ENCODE peak calls at places on chromosomes 7 and 10, in nine cellular contexts. One of them, this sample, is unnamed.

GRCh38 chr7:105000927-105001336 is 13.1 kb upstream of the KMT2E start:
- DNase-seq in ovary: no peak
- DNase-seq in uterus: no peak
- DNase-seq in tibial nerve: no peak
- DNase-seq in gastrocnemius medialis: no peak
- DNase-seq in prostate gland: no peak
- DNase-seq in A549: no peak
- DNase-seq in IMR-90: no peak
- DNase-seq in NB4: no peak
- DNase-seq in this sample: no peak

GRCh38 chr10:50595785-50596184 is 28.0 kb downstream of the SGMS1 start:
- DNase-seq in tibial nerve: no peak
- DNase-seq in gastrocnemius medialis: no peak
- DNase-seq in ovary: no peak
- DNase-seq in prostate gland: no peak
- DNase-seq in uterus: no peak
- DNase-seq in A549: no peak
- DNase-seq in NB4: no peak
- DNase-seq in IMR-90: no peak
- DNase-seq in this sample: no peak

GRCh38 chr7:74329225-74329624 is 40.0 kb downstream of the CLIP2 start:
- DNase-seq in prostate gland: no peak
- DNase-seq in ovary: no peak
- DNase-seq in uterus: no peak
- DNase-seq in tibial nerve: no peak
- DNase-seq in NB4: no peak
- DNase-seq in A549: no peak
- DNase-seq in gastrocnemius medialis: no peak
- DNase-seq in IMR-90: no peak
- DNase-seq in this sample: no peak

GRCh38 chr7:106610996-106611886 is 49.7 kb downstream of the CCDC71L start:
- DNase-seq in IMR-90: peak; percentile 33
- DNase-seq in ovary: no peak
- DNase-seq in A549: no peak
- DNase-seq in prostate gland: no peak
- DNase-seq in NB4: no peak
- DNase-seq in tibial nerve: no peak
- DNase-seq in uterus: no peak
- DNase-seq in gastrocnemius medialis: no peak
- DNase-seq in this sample: no peak

GRCh38 chr10:20105236-20105635 is 289.0 kb downstream of the PLXDC2 start:
- DNase-seq in uterus: no peak
- DNase-seq in prostate gland: peak; percentile 16
- DNase-seq in gastrocnemius medialis: no peak
- DNase-seq in ovary: no peak
- DNase-seq in IMR-90: peak; percentile 31
- DNase-seq in NB4: no peak
- DNase-seq in tibial nerve: no peak
- DNase-seq in A549: no peak
- DNase-seq in this sample: no peak

GRCh38 chr7:92255308-92255707 is 9.5 kb downstream of the ANKIB1 start:
- DNase-seq in prostate gland: no peak
- DNase-seq in uterus: no peak
- DNase-seq in gastrocnemius medialis: no peak
- DNase-seq in ovary: no peak
- DNase-seq in NB4: no peak
- DNase-seq in A549: no peak
- DNase-seq in tibial nerve: no peak
- DNase-seq in IMR-90: peak; percentile 93
- DNase-seq in this sample: no peak

GRCh38 chr10:114869500-114869899 is 47.9 kb downstream of the FHIP2A start:
- DNase-seq in IMR-90: peak; percentile 87
- DNase-seq in gastrocnemius medialis: no peak
- DNase-seq in NB4: peak; percentile 9
- DNase-seq in ovary: no peak
- DNase-seq in prostate gland: no peak
- DNase-seq in uterus: no peak
- DNase-seq in A549: no peak
- DNase-seq in tibial nerve: no peak
- DNase-seq in this sample: no peak

GRCh38 chr7:84813376-84813775 is 373.5 kb downstream of the SEMA3D start:
- DNase-seq in gastrocnemius medialis: no peak
- DNase-seq in prostate gland: no peak
- DNase-seq in ovary: no peak
- DNase-seq in A549: no peak
- DNase-seq in IMR-90: no peak
- DNase-seq in tibial nerve: no peak
- DNase-seq in uterus: no peak
- DNase-seq in NB4: no peak
- DNase-seq in this sample: no peak

GRCh38 chr10:131167036-131167860 is 144.3 kb downstream of the TCERG1L start:
- DNase-seq in NB4: no peak
- DNase-seq in gastrocnemius medialis: no peak
- DNase-seq in ovary: no peak
- DNase-seq in tibial nerve: no peak
- DNase-seq in prostate gland: no peak
- DNase-seq in A549: no peak
- DNase-seq in uterus: no peak
- DNase-seq in IMR-90: no peak
- DNase-seq in this sample: no peak

GRCh38 chr10:95664543-95664942 is 8.0 kb upstream of the ALDH18A1 start:
- DNase-seq in IMR-90: peak; percentile 56
- DNase-seq in uterus: no peak
- DNase-seq in gastrocnemius medialis: no peak
- DNase-seq in ovary: no peak
- DNase-seq in NB4: no peak
- DNase-seq in A549: no peak
- DNase-seq in tibial nerve: no peak
- DNase-seq in prostate gland: no peak
- DNase-seq in this sample: no peak

GRCh38 chr10:11192304-11193018 is 174.8 kb downstream of the CELF2 start:
- DNase-seq in gastrocnemius medialis: peak; percentile 64
- DNase-seq in IMR-90: no peak
- DNase-seq in ovary: no peak
- DNase-seq in prostate gland: no peak
- DNase-seq in A549: no peak
- DNase-seq in NB4: no peak
- DNase-seq in tibial nerve: no peak
- DNase-seq in uterus: no peak
- DNase-seq in this sample: no peak

GRCh38 chr10:110850990-110851389 is 20.7 kb upstream of the PDCD4 start:
- DNase-seq in prostate gland: no peak
- DNase-seq in uterus: no peak
- DNase-seq in tibial nerve: no peak
- DNase-seq in gastrocnemius medialis: no peak
- DNase-seq in NB4: peak; percentile 92
- DNase-seq in IMR-90: no peak
- DNase-seq in ovary: no peak
- DNase-seq in A549: no peak
- DNase-seq in this sample: no peak

GRCh38 chr10:71135276-71135675 is 77.1 kb upstream of the UNC5B start:
- DNase-seq in uterus: no peak
- DNase-seq in gastrocnemius medialis: no peak
- DNase-seq in tibial nerve: no peak
- DNase-seq in A549: no peak
- DNase-seq in ovary: no peak
- DNase-seq in NB4: no peak
- DNase-seq in IMR-90: no peak
- DNase-seq in prostate gland: no peak
- DNase-seq in this sample: no peak

GRCh38 chr10:4807803-4808507 is 18.1 kb upstream of the AKR1E2 start:
- DNase-seq in gastrocnemius medialis: no peak
- DNase-seq in uterus: no peak
- DNase-seq in ovary: no peak
- DNase-seq in tibial nerve: no peak
- DNase-seq in NB4: no peak
- DNase-seq in prostate gland: no peak
- DNase-seq in IMR-90: peak; percentile 86
- DNase-seq in A549: peak; percentile 38
- DNase-seq in this sample: no peak

GRCh38 chr10:114962441-114962840 is 24.4 kb downstream of the TRUB1 start:
- DNase-seq in NB4: no peak
- DNase-seq in ovary: no peak
- DNase-seq in IMR-90: no peak
- DNase-seq in prostate gland: no peak
- DNase-seq in tibial nerve: no peak
- DNase-seq in gastrocnemius medialis: no peak
- DNase-seq in A549: no peak
- DNase-seq in uterus: no peak
- DNase-seq in this sample: no peak

GRCh38 chr7:122068046-122068445 is 76.0 kb downstream of the AASS start:
- DNase-seq in uterus: no peak
- DNase-seq in ovary: no peak
- DNase-seq in IMR-90: no peak
- DNase-seq in A549: no peak
- DNase-seq in prostate gland: no peak
- DNase-seq in NB4: no peak
- DNase-seq in tibial nerve: no peak
- DNase-seq in gastrocnemius medialis: no peak
- DNase-seq in this sample: no peak

GRCh38 chr10:120948889-120949382 is 97.8 kb downstream of the WDR11 start:
- DNase-seq in ovary: peak; percentile 72
- DNase-seq in A549: no peak
- DNase-seq in tibial nerve: peak; percentile 56
- DNase-seq in gastrocnemius medialis: no peak
- DNase-seq in uterus: no peak
- DNase-seq in prostate gland: no peak
- DNase-seq in NB4: peak; percentile 68
- DNase-seq in IMR-90: peak; percentile 55
- DNase-seq in this sample: no peak

GRCh38 chr10:85317827-85318226 is 989.4 kb downstream of the CCSER2 start:
- DNase-seq in ovary: no peak
- DNase-seq in IMR-90: no peak
- DNase-seq in NB4: peak; percentile 16
- DNase-seq in prostate gland: no peak
- DNase-seq in A549: no peak
- DNase-seq in uterus: no peak
- DNase-seq in gastrocnemius medialis: no peak
- DNase-seq in tibial nerve: no peak
- DNase-seq in this sample: no peak
- TF ChIP-seq CTCF in ovary: no peak
- TF ChIP-seq CTCF in IMR-90: no peak
- TF ChIP-seq CTCF in NB4: peak; percentile 48
- TF ChIP-seq CTCF in prostate gland: no peak
- TF ChIP-seq CTCF in A549: no peak
- TF ChIP-seq CTCF in uterus: no peak
- TF ChIP-seq CTCF in gastrocnemius medialis: no peak
- TF ChIP-seq CTCF in tibial nerve: no peak
- TF ChIP-seq CTCF in this sample: no peak

DNA sequence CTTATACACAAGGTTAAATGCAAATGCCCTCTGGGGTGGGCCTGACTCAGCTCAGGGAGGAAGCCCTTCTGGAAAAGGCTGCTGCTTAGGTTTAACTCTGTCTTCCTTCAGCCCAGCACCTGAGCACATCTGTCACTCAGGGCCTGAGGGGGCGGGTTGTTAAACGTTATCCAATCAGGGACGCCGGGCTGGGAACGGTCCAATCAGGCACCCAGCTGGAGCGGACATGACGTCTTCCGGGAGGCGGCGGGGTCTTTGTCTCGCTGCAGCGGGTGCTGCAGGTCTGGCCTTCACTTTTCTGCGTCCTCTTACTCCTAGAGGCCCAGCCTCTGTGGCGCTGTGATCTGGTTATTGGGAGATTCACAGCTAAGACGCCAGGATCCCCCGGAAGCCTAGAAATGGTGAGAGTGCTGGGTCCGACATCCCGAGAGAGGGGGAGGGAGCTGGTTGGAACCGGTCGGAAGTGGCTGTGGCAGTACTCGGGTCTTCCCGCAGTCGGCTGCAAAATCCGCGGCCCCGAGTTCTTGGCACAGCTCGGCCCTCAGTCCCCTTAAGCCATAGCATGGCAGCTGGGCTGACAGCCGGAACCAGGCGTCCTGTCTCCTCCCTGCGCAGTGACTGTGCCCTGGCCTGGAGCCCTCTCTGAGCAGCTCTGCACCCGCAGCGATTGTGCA is at the start of gene ZNF138:
- DNase-seq in NB4: peak; percentile 99
- DNase-seq in uterus: peak; percentile 96
- DNase-seq in prostate gland: peak; percentile 97
- DNase-seq in A549: peak; percentile 96
- DNase-seq in ovary: peak; percentile 95
- DNase-seq in tibial nerve: peak; percentile 95
- DNase-seq in IMR-90: peak; percentile 91
- DNase-seq in gastrocnemius medialis: peak; percentile 96
- DNase-seq in this sample: peak; percentile 75
- TF ChIP-seq POLR2A in NB4: peak; percentile 88
- TF ChIP-seq POLR2A in uterus: peak; percentile 26
- TF ChIP-seq POLR2A in prostate gland: peak; percentile 51
- TF ChIP-seq POLR2A in A549: peak; percentile 65
- TF ChIP-seq POLR2A in ovary: peak; percentile 21
- TF ChIP-seq POLR2A in tibial nerve: peak; percentile 72
- TF ChIP-seq POLR2A in IMR-90: peak; percentile 47
- TF ChIP-seq POLR2A in gastrocnemius medialis: peak; percentile 53
- TF ChIP-seq POLR2A in this sample: no peak

DNA sequence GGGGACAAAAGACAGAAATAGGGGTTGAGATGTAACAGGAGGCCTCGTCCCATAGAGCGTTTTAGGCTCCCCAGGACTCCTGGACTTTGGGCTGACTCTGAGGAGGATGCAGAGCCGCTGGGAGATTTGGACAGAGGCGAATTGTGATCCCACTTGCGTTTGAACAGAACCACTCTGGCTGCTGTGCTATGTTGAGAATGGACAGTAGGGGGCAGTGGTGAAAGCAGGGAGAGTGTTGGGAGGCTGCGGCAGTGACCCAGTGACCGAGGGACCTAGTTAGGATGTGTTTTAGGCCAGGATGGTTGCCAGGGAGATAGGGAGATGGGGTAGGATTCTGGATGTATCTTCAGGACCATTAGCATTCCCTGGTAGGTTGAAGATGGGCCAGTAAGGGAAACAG is 271.6 kb downstream of the CCDC3 start:
- DNase-seq in IMR-90: no peak
- DNase-seq in ovary: no peak
- DNase-seq in prostate gland: no peak
- DNase-seq in uterus: no peak
- DNase-seq in gastrocnemius medialis: no peak
- DNase-seq in tibial nerve: no peak
- DNase-seq in NB4: peak; percentile 28
- DNase-seq in A549: no peak
- DNase-seq in this sample: no peak
- TF ChIP-seq CTCF in IMR-90: peak; percentile 12
- TF ChIP-seq CTCF in ovary: no peak
- TF ChIP-seq CTCF in prostate gland: no peak
- TF ChIP-seq CTCF in uterus: no peak
- TF ChIP-seq CTCF in gastrocnemius medialis: no peak
- TF ChIP-seq CTCF in tibial nerve: no peak
- TF ChIP-seq CTCF in NB4: peak; percentile 35
- TF ChIP-seq CTCF in A549: no peak
- TF ChIP-seq CTCF in this sample: no peak

DNA sequence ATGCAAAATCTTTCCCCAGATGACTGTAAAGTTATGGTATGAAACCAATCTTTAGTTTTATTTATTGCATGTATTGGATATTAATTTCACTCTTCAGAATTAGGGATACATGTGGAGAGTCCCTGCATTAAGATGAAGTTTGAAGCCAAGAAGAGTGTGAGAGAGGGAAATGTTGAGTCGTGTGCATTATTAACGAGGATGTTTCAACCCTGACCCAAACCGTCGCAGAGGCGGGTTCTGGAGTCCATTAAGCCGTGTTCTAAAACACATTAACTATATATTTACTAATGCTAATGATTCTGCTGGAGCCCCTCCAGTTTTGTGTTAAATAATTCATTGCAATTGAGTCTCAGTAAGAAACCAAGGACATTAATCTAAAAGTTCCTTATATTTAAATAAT is 1.8 kb downstream of the CDK14 start:
- DNase-seq in gastrocnemius medialis: no peak
- DNase-seq in A549: no peak
- DNase-seq in prostate gland: no peak
- DNase-seq in ovary: no peak
- DNase-seq in uterus: no peak
- DNase-seq in NB4: no peak
- DNase-seq in tibial nerve: no peak
- DNase-seq in IMR-90: no peak
- DNase-seq in this sample: no peak
- TF ChIP-seq POLR2A in gastrocnemius medialis: no peak
- TF ChIP-seq POLR2A in A549: no peak
- TF ChIP-seq POLR2A in prostate gland: no peak
- TF ChIP-seq POLR2A in ovary: no peak
- TF ChIP-seq POLR2A in uterus: no peak
- TF ChIP-seq POLR2A in NB4: no peak
- TF ChIP-seq POLR2A in tibial nerve: no peak
- TF ChIP-seq POLR2A in IMR-90: no peak
- TF ChIP-seq POLR2A in this sample: no peak

This sample was measured in esophagus squamous epithelium.